ENCODE peak calls at places on chromosomes 1 and 21, in four cellular contexts. S, Y, X and O are unnamed samples.

GRCh38 chr1:52238887-52239707 is 97.2 kb downstream of the ZFYVE9 start:
- DNase-seq in S (no peak), Y (peak), X (no peak), O (no peak)

GRCh38 chr1:3638676-3639075 is 11.2 kb downstream of the WRAP73 start:
- DNase-seq in S (no peak), Y (no peak), X (no peak), O (no peak)

GRCh38 chr21:39033878-39034589 is 149.2 kb downstream of the PSMG1 start:
- DNase-seq in S (no peak), Y (peak), X (no peak), O (no peak)

GRCh38 chr1:241702436-241702835 is 50.4 kb downstream of the WDR64 start:
- DNase-seq in S (no peak), Y (no peak), X (no peak), O (no peak)

GRCh38 chr1:35560256-35561225 is 2.9 kb downstream of the NCDN start:
- DNase-seq in S (no peak), Y (no peak), X (peak), O (no peak)

GRCh38 chr1:152533327-152533938 is 19.2 kb downstream of the CRCT1 start:
- DNase-seq in S (no peak), Y (no peak), X (no peak), O (no peak)

GRCh38 chr1:1858382-1859086 is 32.4 kb downstream of the GNB1 start:
- DNase-seq in S (peak), Y (peak), X (peak), O (no peak)

GRCh38 chr1:225880636-225881035 is 1.5 kb downstream of the TMEM63A start:
- DNase-seq in S (no peak), Y (no peak), X (no peak), O (no peak)

GRCh38 chr1:167766538-167766937 is 44.8 kb downstream of the MPZL1 start:
- DNase-seq in S (no peak), Y (no peak), X (no peak), O (no peak)

GRCh38 chr1:203480525-203481084 is 5.0 kb downstream of the PRELP start:
- DNase-seq in S (peak), Y (peak), X (no peak), O (no peak)

GRCh38 chr1:78003882-78004718 is 639 bp upstream of the DNAJB4 start:
- DNase-seq in S (peak), Y (peak), X (no peak), O (no peak)

GRCh38 chr1:38178236-38178635 is 131.6 kb upstream of the POU3F1 start:
- DNase-seq in S (no peak), Y (no peak), X (no peak), O (no peak)

GRCh38 chr1:217482356-217483102 is 148.4 kb downstream of the GPATCH2 start:
- DNase-seq in S (no peak), Y (peak), X (no peak), O (no peak)

GRCh38 chr1:157566484-157567300 is 14.4 kb upstream of the FCRL5 start:
- DNase-seq in S (no peak), Y (no peak), X (no peak), O (no peak)

GRCh38 chr21:35652196-35652595 is 408.1 kb downstream of the SETD4 start:
- DNase-seq in S (no peak), Y (no peak), X (no peak), O (no peak)

GRCh38 chr1:155309423-155310021 is 856 bp downstream of the FDPS start:
- DNase-seq in S (no peak), Y (no peak), X (no peak), O (no peak)

GRCh38 chr21:39319814-39320332 is 6.4 kb upstream of the BRWD1 start:
- DNase-seq in S (no peak), Y (peak), X (no peak), O (no peak)

DNA sequence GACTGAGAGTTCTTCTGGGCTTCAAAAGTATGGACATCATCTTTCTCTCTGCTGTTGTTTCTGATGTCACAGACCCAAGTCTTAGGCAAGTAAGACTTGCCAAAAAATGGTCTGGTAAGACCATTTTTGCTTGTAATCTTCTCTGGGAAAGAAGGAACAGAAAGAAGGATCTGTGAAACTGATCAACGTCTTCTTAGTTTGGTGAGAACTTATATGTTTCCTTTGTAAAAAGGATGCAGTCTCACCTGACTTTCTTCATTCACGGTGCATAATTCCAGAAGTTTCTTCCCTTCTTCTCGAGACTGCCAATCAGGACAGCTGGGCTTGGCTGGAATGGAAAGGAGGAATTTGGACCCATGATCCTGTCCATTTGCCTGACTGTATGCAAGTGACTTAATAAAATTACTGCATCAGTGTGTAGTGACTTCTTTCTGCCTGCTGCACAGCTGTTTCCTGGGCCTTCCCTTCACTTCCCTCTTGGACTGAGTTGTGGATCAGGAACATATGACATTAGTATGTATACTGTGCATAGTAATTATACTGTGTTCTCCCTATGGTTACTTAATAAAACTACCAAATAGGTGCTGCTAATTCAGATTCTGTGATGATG is 7.5 kb upstream of the DENND1B start:
- DNase-seq in S (no peak), Y (no peak), X (no peak), O (no peak)
- H3K27ac ChIP-seq in S (no peak), Y (no peak), X (no peak), O (no peak)

GRCh38 chr1:83641206-83641658 is 357.7 kb downstream of the TTLL7 start:
- DNase-seq in S (no peak), Y (peak), X (no peak), O (no peak)
- H3K27ac ChIP-seq in S (no peak), Y (no peak), X (no peak), O (no peak)

DNA sequence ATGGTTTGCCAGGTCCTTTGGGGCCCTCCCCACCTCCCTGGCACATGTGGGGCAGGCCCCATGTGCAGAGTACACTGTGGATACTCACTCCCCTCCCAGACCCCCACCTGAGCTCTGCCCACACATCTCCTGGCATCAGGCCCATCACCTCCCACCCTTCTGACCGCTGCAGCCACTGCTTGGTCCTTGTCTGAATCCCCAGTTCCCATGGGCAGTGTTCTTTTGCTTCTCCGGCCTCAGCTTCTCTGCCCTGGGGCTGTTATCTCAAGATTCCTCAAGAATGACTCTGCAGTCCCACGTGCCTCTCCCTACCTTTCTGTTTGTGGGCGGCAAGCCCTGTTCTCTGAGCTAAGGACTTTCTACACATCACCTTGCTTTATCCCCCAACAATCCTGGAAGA is 187.7 kb upstream of the EDN2 start:
- DNase-seq in S (no peak), Y (peak), X (no peak), O (no peak)
- H3K27ac ChIP-seq in S (no peak), Y (no peak), X (peak), O (no peak)

GRCh38 chr21:41254090-41254700 is 62.4 kb upstream of the FAM3B start:
- DNase-seq in S (no peak), Y (no peak), X (no peak), O (no peak)

GRCh38 chr21:41255190-41255589 is 61.4 kb upstream of the FAM3B start:
- DNase-seq in S (no peak), Y (no peak), X (no peak), O (no peak)

GRCh38 chr21:41260428-41260827 is 56.2 kb upstream of the FAM3B start:
- DNase-seq in S (no peak), Y (no peak), X (no peak), O (no peak)

GRCh38 chr21:41256771-41257702 is 59.6 kb upstream of the FAM3B start:
- DNase-seq in S (no peak), Y (no peak), X (no peak), O (no peak)

GRCh38 chr21:41258617-41259016 is 58.0 kb upstream of the FAM3B start:
- DNase-seq in S (no peak), Y (peak), X (no peak), O (no peak)
- H3K27ac ChIP-seq in S (no peak), Y (no peak), X (no peak), O (no peak)

DNA sequence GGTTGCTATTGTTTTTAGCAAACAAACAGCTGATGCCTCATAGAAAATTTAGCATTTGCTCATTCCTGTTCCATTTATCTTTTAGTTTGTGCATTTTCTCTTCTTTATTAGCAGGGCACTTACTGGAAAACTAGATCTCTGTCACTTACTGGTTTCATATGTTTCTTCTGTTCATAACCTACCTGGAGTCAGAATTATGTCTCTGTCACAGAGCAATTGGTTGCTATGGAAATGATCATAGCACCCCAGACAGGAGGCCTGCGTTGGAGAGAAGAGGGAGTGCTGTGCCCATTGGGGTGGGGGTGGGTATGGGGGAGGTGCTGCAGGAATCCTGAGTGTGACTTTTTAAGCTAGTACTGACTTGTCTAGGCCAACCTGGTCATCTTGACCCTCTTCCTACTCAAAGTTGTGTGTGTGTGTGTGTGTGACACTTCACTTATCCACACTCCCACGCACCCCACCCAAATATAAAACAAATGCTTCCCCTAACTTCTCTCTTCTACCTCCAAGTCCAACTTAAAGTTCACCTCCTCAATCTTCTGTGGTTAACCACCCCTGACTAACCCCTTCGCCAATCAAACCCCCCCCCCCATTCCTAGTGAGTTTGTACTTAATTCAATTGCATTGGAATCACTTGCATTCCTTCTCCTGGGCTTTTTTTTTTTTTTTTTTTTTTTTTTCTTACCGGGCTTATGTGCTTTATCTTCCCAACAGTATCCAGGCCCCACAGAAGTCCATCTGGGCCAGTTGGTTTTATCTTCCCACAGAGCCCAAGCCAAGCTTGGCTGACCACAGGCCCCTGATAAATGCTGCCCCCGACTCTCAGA is 78.6 kb downstream of the CD58 start:
- DNase-seq in S (no peak), Y (no peak), X (no peak), O (no peak)
- H3K27ac ChIP-seq in S (no peak), Y (no peak), X (no peak), O (no peak)